ENCODE peak calls at places on chromosomes 2 and 18, in five cellular contexts. S, N, B, P and O are unnamed samples.

GRCh38 chr18:62596145-62597005 is 73.5 kb downstream of the ZCCHC2 start:
- DNase-seq in S (no peak), N (no peak), B (no peak), P (no peak), O (no peak)

GRCh38 chr2:237482485-237482884 is 4.6 kb upstream of the MLPH start:
- DNase-seq in S (peak), N (no peak), B (no peak), P (no peak), O (no peak)

GRCh38 chr2:174312581-174313234 is 22.0 kb upstream of the SP9 start:
- DNase-seq in S (no peak), N (no peak), B (no peak), P (no peak), O (no peak)

GRCh38 chr2:162524192-162524591 is 180.3 kb downstream of the GCA start:
- DNase-seq in S (no peak), N (no peak), B (no peak), P (no peak), O (no peak)

GRCh38 chr2:234147335-234147861 is 96.9 kb downstream of the SPP2 start:
- DNase-seq in S (no peak), N (no peak), B (peak), P (no peak), O (no peak)

GRCh38 chr2:71347517-71347916 is 15.9 kb downstream of the ZNF638 start:
- DNase-seq in S (no peak), N (no peak), B (no peak), P (peak), O (no peak)

GRCh38 chr2:205903549-205904129 is 182.3 kb downstream of the INO80D start:
- DNase-seq in S (no peak), N (peak), B (peak), P (no peak), O (no peak)

GRCh38 chr2:19114754-19115231 is 243.6 kb downstream of the OSR1 start:
- DNase-seq in S (no peak), N (no peak), B (no peak), P (no peak), O (no peak)

GRCh38 chr2:238376884-238377391 is 49.8 kb upstream of the ASB1 start:
- DNase-seq in S (no peak), N (no peak), B (no peak), P (peak), O (no peak)

GRCh38 chr18:31510319-31510718 is 12.3 kb downstream of the DSG2 start:
- DNase-seq in S (no peak), N (no peak), B (no peak), P (no peak), O (no peak)

GRCh38 chr18:48859311-48860275 is 91.2 kb downstream of the SMAD7 start:
- DNase-seq in S (peak), N (no peak), B (no peak), P (no peak), O (no peak)

GRCh38 chr2:174568425-174568824 is 29.2 kb downstream of the WIPF1 start:
- DNase-seq in S (no peak), N (no peak), B (no peak), P (no peak), O (no peak)

GRCh38 chr2:226211439-226211838 is 588.2 kb downstream of the IRS1 start:
- DNase-seq in S (no peak), N (no peak), B (peak), P (peak), O (no peak)

GRCh38 chr2:197711576-197711975 is 6.4 kb downstream of the MARS2 start:
- DNase-seq in S (no peak), N (no peak), B (no peak), P (peak), O (no peak)

GRCh38 chr2:1653956-1654695 is 90.2 kb downstream of the PXDN start:
- DNase-seq in S (no peak), N (no peak), B (no peak), P (peak), O (no peak)

GRCh38 chr2:31384771-31385276 is 29.7 kb downstream of the XDH start:
- DNase-seq in S (no peak), N (peak), B (peak), P (peak), O (peak)

GRCh38 chr18:61606068-61606660 is 272.9 kb downstream of the CDH20 start:
- DNase-seq in S (no peak), N (no peak), B (no peak), P (peak), O (peak)

GRCh38 chr2:145777297-145777696 is 1257.4 kb upstream of the ZEB2 start:
- DNase-seq in S (no peak), N (no peak), B (no peak), P (peak), O (no peak)

GRCh38 chr2:54416166-54416798 is 39.8 kb upstream of the SPTBN1 start:
- DNase-seq in S (no peak), N (no peak), B (no peak), P (peak), O (no peak)

GRCh38 chr2:197972017-197972416 is 167.6 kb downstream of the PLCL1 start:
- DNase-seq in S (peak), N (no peak), B (no peak), P (peak), O (no peak)

GRCh38 chr2:17962874-17963273 is 84.4 kb downstream of the KCNS3 start:
- DNase-seq in S (no peak), N (no peak), B (no peak), P (peak), O (peak)

GRCh38 chr18:68865021-68865420 is 67.1 kb downstream of the CCDC102B start:
- DNase-seq in S (no peak), N (no peak), B (no peak), P (no peak), O (no peak)

GRCh38 chr2:240401308-240401707 is 34.2 kb upstream of the GPC1 start:
- DNase-seq in S (no peak), N (no peak), B (no peak), P (no peak), O (no peak)

GRCh38 chr2:62202729-62203128 is 6.8 kb downstream of the B3GNT2 start:
- DNase-seq in S (no peak), N (no peak), B (no peak), P (no peak), O (no peak)

GRCh38 chr2:62202019-62202722 is 6.3 kb downstream of the B3GNT2 start:
- DNase-seq in S (no peak), N (no peak), B (no peak), P (no peak), O (no peak)

GRCh38 chr2:62204998-62205496 is 9.1 kb downstream of the B3GNT2 start:
- DNase-seq in S (no peak), N (no peak), B (no peak), P (no peak), O (no peak)

GRCh38 chr2:62205554-62205953 is 9.6 kb downstream of the B3GNT2 start:
- DNase-seq in S (no peak), N (no peak), B (no peak), P (no peak), O (no peak)

DNA sequence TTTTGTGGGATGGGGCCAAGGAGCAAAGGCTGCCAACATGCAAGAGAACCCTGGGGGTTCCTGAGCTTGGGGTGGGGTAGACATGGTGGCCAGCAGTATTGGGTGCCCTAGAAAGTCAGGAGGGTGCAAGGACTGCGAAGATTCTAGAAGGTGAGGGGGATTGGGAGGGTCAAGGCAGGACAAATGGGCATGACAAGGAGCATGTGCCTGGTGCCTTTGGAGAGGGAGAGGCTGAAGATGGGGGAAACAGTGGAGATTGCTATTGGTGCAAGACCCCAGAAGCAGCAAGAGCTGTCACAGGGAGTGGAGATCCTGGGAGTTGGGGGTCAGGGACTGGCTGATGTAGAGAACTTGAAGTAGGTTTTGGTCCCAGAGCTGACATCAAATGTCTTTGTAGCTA is 7.5 kb downstream of the B3GNT2 start:
- DNase-seq in S (no peak), N (no peak), B (no peak), P (no peak), O (no peak)
- TF ChIP-seq POLR2A in S (no peak), N (no peak), B (no peak), P (no peak), O (no peak)

DNA sequence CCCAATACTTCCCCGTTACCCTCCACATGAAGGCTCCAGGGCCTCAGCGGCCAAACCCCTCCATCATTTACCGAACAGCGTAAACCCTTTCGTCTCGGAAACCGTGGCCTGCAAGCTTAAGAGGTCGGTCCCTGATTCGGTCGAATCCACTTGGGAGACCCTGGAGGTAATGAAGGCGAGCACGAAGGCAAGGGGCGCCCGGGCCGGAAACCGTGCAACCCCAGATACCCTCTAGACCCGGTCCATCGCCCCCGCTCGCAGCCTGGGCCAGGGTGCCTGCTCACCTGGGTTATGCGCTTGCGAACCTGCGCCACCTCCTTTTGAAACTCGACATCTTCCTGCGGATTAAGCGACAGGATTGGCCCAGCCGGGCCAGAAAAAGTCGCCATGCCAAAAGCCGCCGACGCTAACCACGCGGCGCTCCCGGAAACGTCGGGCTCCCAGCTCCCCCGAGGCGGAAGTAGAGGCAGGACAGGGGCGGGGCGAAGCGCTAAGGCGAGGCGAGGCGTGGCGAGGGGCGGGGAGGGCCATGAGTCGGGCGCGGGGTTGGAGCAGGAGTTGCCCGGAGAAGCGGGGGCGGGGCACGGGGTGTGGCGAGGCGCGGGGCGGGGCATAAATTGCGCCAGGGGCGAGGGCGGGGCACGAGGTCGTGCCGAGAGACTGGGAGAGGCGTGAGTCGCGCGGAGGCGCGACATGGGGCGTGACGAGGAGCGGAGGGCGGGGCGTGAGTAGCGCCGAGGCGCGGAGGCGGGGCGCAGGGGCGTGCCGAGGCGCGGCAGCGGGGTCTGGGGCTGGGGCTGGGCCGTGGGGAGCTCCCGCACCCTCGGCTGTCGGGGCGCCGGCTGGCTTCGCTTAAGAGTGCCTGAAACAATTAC is at the start of gene NIFK:
- DNase-seq in S (peak), N (peak), B (peak), P (peak), O (peak)
- TF ChIP-seq POLR2A in S (peak), N (peak), B (peak), P (peak), O (peak)

DNA sequence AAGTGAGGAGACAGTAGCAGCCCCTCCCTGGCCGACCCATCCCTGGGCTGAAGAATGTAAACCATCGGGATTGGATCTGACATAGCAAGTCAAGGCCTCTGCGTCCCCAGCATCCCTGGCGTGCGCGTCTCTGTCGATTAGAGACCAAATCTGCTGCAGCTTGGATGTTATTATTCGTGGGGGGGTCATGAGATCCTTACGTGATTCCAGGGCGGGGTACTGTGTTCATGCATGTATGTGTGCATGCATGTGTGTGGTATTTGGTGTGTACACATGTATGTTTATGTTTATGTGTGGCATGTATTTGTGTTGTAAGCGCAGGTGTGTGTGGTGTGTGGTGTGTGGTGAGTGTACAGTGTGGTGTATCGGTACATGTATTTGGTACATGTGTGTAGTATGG is 741.8 kb upstream of the SALL3 start:
- DNase-seq in S (no peak), N (no peak), B (no peak), P (no peak), O (no peak)
- TF ChIP-seq POLR2A in S (no peak), N (no peak), B (no peak), P (no peak), O (no peak)

GRCh38 chr2:130181338-130181879 is at the start of gene SMPD4:
- DNase-seq in S (peak), N (peak), B (peak), P (peak), O (peak)
- TF ChIP-seq POLR2A in S (peak), N (peak), B (no peak), P (peak), O (peak)